ENCODE peak calls at places on chromosomes 4 and X, in nine cellular contexts. E, F, T, J, B, X, U, N and O are unnamed samples.

GRCh38 chr4:146333187-146333894 is 119.0 kb downstream of the REELD1 start:
- DNase-seq in X (no peak), N (no peak), U (no peak), B (peak), J (no peak), E (no peak), F (no peak), T (no peak), O (no peak)

GRCh38 chrX:70577442-70577841 is 132.8 kb downstream of the DLG3 start:
- DNase-seq in J (no peak), F (no peak), B (no peak), E (no peak), U (no peak), N (no peak), T (no peak), X (no peak), O (no peak)

GRCh38 chrX:156001001-156001666 is 3.6 kb downstream of the IL9R start:
- DNase-seq in T (no peak), E (no peak), J (no peak), B (no peak), F (no peak), X (no peak), N (no peak), U (no peak), O (no peak)

GRCh38 chr4:184163813-184164212 is 53.9 kb downstream of the ENPP6 start:
- DNase-seq in E (no peak), F (peak), T (no peak), U (peak), X (no peak), B (peak), J (peak), N (peak), O (peak)

GRCh38 chrX:15114865-15115566 is 154.9 kb downstream of the ASB9 start:
- DNase-seq in B (no peak), J (no peak), N (no peak), F (no peak), T (no peak), X (no peak), E (no peak), U (no peak), O (no peak)

GRCh38 chrX:151359931-151360871 is 36.8 kb upstream of the VMA21 start:
- DNase-seq in E (peak), U (peak), X (no peak), T (no peak), N (peak), F (peak), J (no peak), B (no peak), O (peak)

GRCh38 chr4:3037957-3038451 is 36.3 kb downstream of the HTT-AS start:
- DNase-seq in T (peak), F (no peak), J (no peak), N (no peak), U (no peak), E (peak), B (no peak), X (no peak), O (no peak)

GRCh38 chrX:136687457-136687856 is 39.5 kb downstream of the CD40LG start:
- DNase-seq in X (no peak), E (no peak), F (no peak), B (no peak), T (no peak), U (no peak), J (no peak), N (no peak), O (no peak)

GRCh38 chr4:142405021-142405991 is 440.8 kb downstream of the INPP4B start:
- DNase-seq in X (peak), U (peak), T (peak), E (peak), F (peak), B (peak), J (peak), N (no peak), O (peak)
- H3K4me3 ChIP-seq in X (peak), U (peak), T (peak), E (peak), F (no peak), B (peak), J (peak), N (peak), O (peak)

DNA sequence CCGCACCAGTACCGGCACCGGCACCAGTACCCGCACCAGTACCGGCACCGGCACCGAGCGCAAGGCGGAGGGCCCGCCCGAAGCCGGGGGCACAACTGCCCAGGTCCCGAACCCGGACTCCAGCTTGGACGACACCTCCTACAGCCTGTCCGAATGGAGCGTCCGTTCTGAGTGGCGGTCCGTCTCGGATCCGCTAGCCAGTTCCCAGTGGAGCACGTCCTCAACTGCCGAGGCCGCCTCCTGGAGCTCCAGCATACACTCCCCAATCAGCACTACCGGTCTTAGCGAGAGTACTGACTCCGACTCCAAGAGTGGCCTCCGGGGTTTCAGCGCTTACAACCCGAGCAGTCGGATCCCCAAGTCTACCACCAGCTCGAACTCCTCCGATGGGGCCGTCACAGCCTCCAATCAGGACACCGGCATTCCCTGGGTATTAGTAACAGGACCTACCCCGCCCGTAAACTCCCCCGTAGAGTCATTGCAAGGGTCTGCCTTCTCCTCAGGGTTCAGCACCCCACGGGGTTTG is 885 bp upstream of the MAOA start:
- DNase-seq in U (peak), E (peak), X (peak), J (peak), T (peak), B (peak), N (peak), F (peak), O (peak)
- TF ChIP-seq POLR2A in U (no peak), E (no peak), X (no peak), J (no peak), T (no peak), B (no peak), N (no peak), F (no peak), O (no peak)

GRCh38 chr4:118848901-118849300 is 13.0 kb upstream of the SEC24D start:
- DNase-seq in X (no peak), F (no peak), B (no peak), N (no peak), U (no peak), T (no peak), E (no peak), J (no peak), O (no peak)
- H3K27ac ChIP-seq in X (no peak), F (no peak), B (no peak), N (no peak), U (no peak), T (no peak), E (no peak), J (no peak), O (no peak)

GRCh38 chrX:145818522-145819075 is 970 bp downstream of the SLITRK2 start:
- DNase-seq in F (no peak), X (no peak), U (no peak), B (no peak), J (no peak), N (no peak), T (no peak), E (no peak), O (no peak)

GRCh38 chrX:145817666-145818521 is at the start of gene SLITRK2:
- DNase-seq in T (no peak), B (no peak), U (no peak), F (peak), N (peak), J (no peak), E (no peak), X (no peak), O (no peak)

GRCh38 chrX:145816607-145817298 is 876 bp upstream of the SLITRK2 start:
- DNase-seq in B (no peak), T (no peak), F (no peak), J (no peak), N (no peak), U (no peak), X (no peak), E (no peak), O (no peak)

GRCh38 chrX:145820825-145821224 is 3.2 kb downstream of the SLITRK2 start:
- DNase-seq in N (no peak), F (no peak), J (no peak), X (no peak), B (no peak), E (no peak), U (no peak), T (no peak), O (no peak)

GRCh38 chrX:145817299-145817665 is 347 bp upstream of the SLITRK2 start:
- DNase-seq in X (no peak), N (no peak), F (peak), U (no peak), T (no peak), E (no peak), J (no peak), B (no peak), O (no peak)
- H3K4me3 ChIP-seq in X (peak), N (peak), F (no peak), U (no peak), T (no peak), E (no peak), J (peak), B (no peak), O (no peak)

GRCh38 chrX:4706961-4707360 is 993.5 kb upstream of the PRKX start:
- DNase-seq in N (no peak), U (no peak), F (peak), E (no peak), B (no peak), J (no peak), X (no peak), T (no peak), O (no peak)

GRCh38 chrX:4708970-4709760 is 995.7 kb upstream of the PRKX start:
- DNase-seq in T (no peak), U (no peak), E (no peak), X (no peak), F (peak), B (no peak), J (no peak), N (no peak), O (no peak)

DNA sequence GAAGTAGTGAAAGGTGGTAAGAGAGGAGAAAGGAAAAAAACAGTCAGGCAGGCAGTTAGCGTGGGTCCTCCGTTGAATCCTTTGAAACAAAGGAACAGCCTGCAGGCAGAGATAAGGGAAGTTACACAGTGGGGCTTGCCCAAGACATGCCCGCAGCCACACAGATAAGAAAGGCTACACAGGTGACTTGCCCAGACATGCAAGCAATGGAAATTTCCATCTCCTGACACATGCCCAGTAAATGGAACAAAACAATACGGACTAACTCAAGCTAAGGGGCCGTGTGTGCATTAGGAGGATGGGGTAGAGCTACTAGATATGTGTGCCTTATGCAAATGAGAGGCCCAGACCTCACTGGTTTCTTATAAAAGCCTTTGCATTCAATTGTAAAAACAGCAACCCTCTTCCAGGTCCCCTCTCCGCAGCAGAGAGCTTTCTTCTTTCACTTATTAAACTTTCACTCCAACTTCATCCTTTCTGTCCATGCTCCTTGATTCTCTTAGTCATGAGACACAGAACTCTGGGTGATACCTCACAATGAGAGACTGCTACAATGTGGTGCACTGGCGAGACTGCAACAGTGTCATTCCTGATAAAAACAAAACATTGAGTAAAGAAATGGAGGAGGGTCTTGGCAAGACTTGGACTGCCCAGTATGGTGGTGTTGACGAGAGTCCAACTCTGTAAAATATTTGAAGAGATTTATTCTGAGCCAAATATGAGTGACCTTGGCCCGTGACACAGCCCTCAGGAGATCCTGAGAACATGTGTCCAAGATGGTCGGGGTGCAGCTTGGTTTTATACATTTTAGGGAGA is 997.4 kb upstream of the PRKX start:
- DNase-seq in B (peak), U (no peak), F (peak), X (no peak), J (no peak), T (no peak), E (no peak), N (no peak), O (no peak)
- TF ChIP-seq POLR2A in B (no peak), U (no peak), F (no peak), X (no peak), J (no peak), T (no peak), E (no peak), N (no peak), O (no peak)

GRCh38 chr4:156950090-156950489 is 21.5 kb downstream of the PDGFC start:
- DNase-seq in J (no peak), U (peak), F (no peak), B (no peak), N (no peak), E (no peak), X (no peak), T (no peak), O (no peak)
- H3K27ac ChIP-seq in J (peak), U (peak), F (peak), B (peak), N (no peak), E (no peak), X (no peak), T (peak), O (no peak)